ENCODE peak calls at places on chromosomes 3 and 15, in six cellular contexts. B, L, H, Y, O and F are unnamed samples.

GRCh38 chr3:129942296-129942695 is 32.2 kb upstream of the TRH start:
- DNase-seq in B (peak), L (peak), H (peak), Y (peak), O (peak), F (peak)

GRCh38 chr3:9730747-9731205 is 759 bp upstream of the BRPF1 start:
- DNase-seq in B (no peak), L (no peak), H (no peak), Y (no peak), O (no peak), F (no peak)

GRCh38 chr15:96070636-96071035 is 259.9 kb upstream of the NR2F2 start:
- DNase-seq in B (no peak), L (no peak), H (no peak), Y (no peak), O (no peak), F (peak)

GRCh38 chr3:19739504-19739903 is 194.5 kb downstream of the EFHB start:
- DNase-seq in B (no peak), L (no peak), H (no peak), Y (peak), O (no peak), F (no peak)

GRCh38 chr3:181726351-181727121 is 14.8 kb downstream of the SOX2 start:
- DNase-seq in B (no peak), L (peak), H (no peak), Y (peak), O (no peak), F (no peak)

GRCh38 chr3:65033577-65033976 is 345.8 kb upstream of the ADAMTS9 start:
- DNase-seq in B (no peak), L (no peak), H (no peak), Y (no peak), O (no peak), F (no peak)

GRCh38 chr15:99181544-99181943 is 67.8 kb downstream of the TTC23 start:
- DNase-seq in B (no peak), L (no peak), H (no peak), Y (no peak), O (no peak), F (peak)

GRCh38 chr15:73727330-73728018 is 25.7 kb downstream of the INSYN1 start:
- DNase-seq in B (no peak), L (no peak), H (no peak), Y (no peak), O (no peak), F (no peak)

GRCh38 chr15:100090411-100090810 is 251.4 kb downstream of the ADAMTS17 start:
- DNase-seq in B (no peak), L (no peak), H (no peak), Y (no peak), O (no peak), F (no peak)

GRCh38 chr3:138186803-138187295 is 252 bp upstream of the ARMC8 start:
- DNase-seq in B (peak), L (peak), H (peak), Y (peak), O (peak), F (peak)

GRCh38 chr3:159685801-159686200 is 302.8 kb upstream of the IL12A start:
- DNase-seq in B (no peak), L (no peak), H (no peak), Y (no peak), O (no peak), F (peak)

GRCh38 chr15:52257734-52258062 is 37.9 kb downstream of the MYO5C start:
- DNase-seq in B (no peak), L (peak), H (no peak), Y (no peak), O (no peak), F (no peak)

GRCh38 chr15:25694238-25694584 is 168.9 kb downstream of the ATP10A start:
- DNase-seq in B (no peak), L (no peak), H (no peak), Y (no peak), O (no peak), F (no peak)

GRCh38 chr15:83436513-83437158 is 10.5 kb upstream of the SH3GL3 start:
- DNase-seq in B (no peak), L (no peak), H (no peak), Y (peak), O (peak), F (peak)

GRCh38 chr3:128166971-128167453 is 13.7 kb downstream of the EEFSEC start:
- DNase-seq in B (no peak), L (no peak), H (no peak), Y (no peak), O (no peak), F (no peak)

GRCh38 chr3:13009946-13010315 is 63.3 kb downstream of the IQSEC1 start:
- DNase-seq in B (no peak), L (no peak), H (no peak), Y (no peak), O (no peak), F (no peak)

GRCh38 chr15:47715856-47716445 is 1.4 kb upstream of the SEMA6D start:
- DNase-seq in B (peak), L (no peak), H (no peak), Y (peak), O (no peak), F (peak)

GRCh38 chr3:106092792-106093191 is 224.0 kb upstream of the CBLB start:
- DNase-seq in B (no peak), L (no peak), H (no peak), Y (no peak), O (no peak), F (no peak)

GRCh38 chr15:46260937-46261336 is 626.1 kb downstream of the SQOR start:
- DNase-seq in B (no peak), L (no peak), H (no peak), Y (no peak), O (no peak), F (no peak)

GRCh38 chr3:179449621-179450020 is 1.6 kb downstream of the GNB4 start:
- DNase-seq in B (no peak), L (no peak), H (no peak), Y (no peak), O (no peak), F (no peak)

GRCh38 chr3:100023150-100023549 is 91.2 kb downstream of the FILIP1L start:
- DNase-seq in B (no peak), L (no peak), H (no peak), Y (no peak), O (no peak), F (no peak)

GRCh38 chr3:149581681-149582349 is 76.0 kb downstream of the WWTR1 start:
- DNase-seq in B (no peak), L (peak), H (no peak), Y (peak), O (peak), F (no peak)

GRCh38 chr3:106794442-106794841 is 582.8 kb upstream of the CCDC54 start:
- DNase-seq in B (no peak), L (no peak), H (no peak), Y (no peak), O (no peak), F (no peak)

GRCh38 chr3:45343947-45344346 is 44.4 kb upstream of the LARS2 start:
- DNase-seq in B (no peak), L (no peak), H (no peak), Y (no peak), O (no peak), F (no peak)

GRCh38 chr3:181230258-181230657 is 240.7 kb upstream of the DNAJC19 start:
- DNase-seq in B (no peak), L (no peak), H (no peak), Y (no peak), O (no peak), F (no peak)

GRCh38 chr3:32399030-32399620 is 7.5 kb downstream of the CMTM7 start:
- DNase-seq in B (peak), L (peak), H (no peak), Y (no peak), O (peak), F (peak)

GRCh38 chr3:179324270-179324754 is 1.5 kb downstream of the ZNF639 start:
- DNase-seq in B (no peak), L (no peak), H (no peak), Y (peak), O (no peak), F (peak)

GRCh38 chr15:96171842-96172241 is 158.7 kb upstream of the NR2F2 start:
- DNase-seq in B (no peak), L (peak), H (no peak), Y (no peak), O (no peak), F (no peak)

GRCh38 chr15:38438031-38438986 is 15.6 kb upstream of the FAM98B start:
- DNase-seq in B (no peak), L (no peak), H (no peak), Y (no peak), O (no peak), F (no peak)

GRCh38 chr15:90039996-90040395 is 38.9 kb downstream of the ZNF710 start:
- DNase-seq in B (no peak), L (no peak), H (no peak), Y (no peak), O (no peak), F (no peak)

GRCh38 chr15:41996921-41997592 is 23.8 kb downstream of the PLA2G4E start:
- DNase-seq in B (no peak), L (no peak), H (no peak), Y (no peak), O (no peak), F (no peak)

GRCh38 chr3:89340431-89340830 is 233.0 kb downstream of the EPHA3 start:
- DNase-seq in B (no peak), L (no peak), H (no peak), Y (no peak), O (no peak), F (no peak)

GRCh38 chr15:95972136-95972553 is 358.4 kb upstream of the NR2F2 start:
- DNase-seq in B (no peak), L (no peak), H (no peak), Y (peak), O (no peak), F (no peak)

GRCh38 chr15:74010929-74011540 is 16.5 kb downstream of the PML start:
- DNase-seq in B (no peak), L (no peak), H (no peak), Y (no peak), O (no peak), F (no peak)

GRCh38 chr15:42283671-42284070 is 10.4 kb upstream of the TMEM87A start:
- DNase-seq in B (no peak), L (no peak), H (no peak), Y (no peak), O (no peak), F (no peak)

GRCh38 chr15:28993720-28994053 is 107.9 kb downstream of the APBA2 start:
- DNase-seq in B (no peak), L (no peak), H (no peak), Y (no peak), O (no peak), F (no peak)

GRCh38 chr3:193782280-193782654 is 189.3 kb downstream of the OPA1 start:
- DNase-seq in B (peak), L (peak), H (no peak), Y (no peak), O (no peak), F (no peak)